ENCODE peak calls at places on chromosome 5, in seven cellular contexts. Z is BJ; O is stimulated activated CD4-positive, alpha-beta T cell treated with anti-CD3 and anti-CD28 coated beads, Interleukin-12 subunit alpha, Interleukin-12 subunit beta, amount 100 ng/mL, for 24 hours; P is COR-L47; K is naive thymus-derived CD8-positive, alpha-beta T cell; B is nucleus accumbens; T is esophagus squamous epithelium. C is an unnamed sample.

GRCh38 chr5:131647078-131647769 is 12.2 kb upstream of the RAPGEF6 start:
- DNase-seq in Z (no peak), O (no peak), P (no peak), K (no peak), B (no peak), T (no peak), C (no peak)

GRCh38 chr5:8864053-8864452 is 681.8 kb downstream of the SEMA5A start:
- DNase-seq in Z (no peak), O (no peak), P (no peak), K (no peak), B (no peak), T (no peak), C (no peak)

GRCh38 chr5:143536364-143536763 is 132.9 kb upstream of the NR3C1 start:
- DNase-seq in Z (peak; percentile 90), O (no peak), P (no peak), K (no peak), B (no peak), T (no peak), C (no peak)

GRCh38 chr5:39648539-39649200 is 223.9 kb upstream of the DAB2 start:
- DNase-seq in Z (no peak), O (no peak), P (no peak), K (no peak), B (no peak), T (no peak), C (no peak)

GRCh38 chr5:14977058-14977640 is 105.6 kb upstream of the ANKH start:
- DNase-seq in Z (no peak), O (no peak), P (no peak), K (no peak), B (no peak), T (no peak), C (no peak)

GRCh38 chr5:123125953-123126352 is 36.9 kb downstream of the PRDM6 start:
- DNase-seq in Z (no peak), O (no peak), P (no peak), K (no peak), B (no peak), T (no peak), C (no peak)

GRCh38 chr5:120219988-120220387 is 244.1 kb upstream of the PRR16 start:
- DNase-seq in Z (no peak), O (no peak), P (no peak), K (no peak), B (no peak), T (no peak), C (no peak)

GRCh38 chr5:16291474-16291873 is 111.9 kb upstream of the MARCHF11 start:
- DNase-seq in Z (no peak), O (no peak), P (no peak), K (no peak), B (no peak), T (no peak), C (no peak)

GRCh38 chr5:113252066-113252465 is 182.7 kb downstream of the TSSK1B start:
- DNase-seq in Z (no peak), O (no peak), P (no peak), K (no peak), B (no peak), T (no peak), C (no peak)

GRCh38 chr5:169626779-169627178 is 10.3 kb upstream of the DOCK2 start:
- DNase-seq in Z (peak; percentile 84), O (no peak), P (no peak), K (no peak), B (no peak), T (no peak), C (no peak)

GRCh38 chr5:150532161-150532560 is 24.2 kb downstream of the NDST1 start:
- DNase-seq in Z (no peak), O (no peak), P (no peak), K (no peak), B (no peak), T (no peak), C (no peak)

GRCh38 chr5:25516136-25516535 is 871.4 kb upstream of the CDH10 start:
- DNase-seq in Z (no peak), O (no peak), P (no peak), K (no peak), B (no peak), T (no peak), C (no peak)

GRCh38 chr5:141150215-141150992 is 547 bp downstream of the PCDHB6 start:
- DNase-seq in Z (no peak), O (no peak), P (no peak), K (no peak), B (no peak), T (no peak), C (no peak)

GRCh38 chr5:41925555-41925946 is 470 bp downstream of the FBXO4 start:
- DNase-seq in Z (no peak), O (peak; percentile 15), P (no peak), K (no peak), B (peak; percentile 38), T (no peak), C (no peak)

GRCh38 chr5:144249755-144250464 is 79.2 kb downstream of the KCTD16 start:
- DNase-seq in Z (no peak), O (no peak), P (no peak), K (no peak), B (no peak), T (no peak), C (no peak)

GRCh38 chr5:53503819-53504218 is 23.4 kb downstream of the FST start:
- DNase-seq in Z (no peak), O (no peak), P (no peak), K (no peak), B (no peak), T (no peak), C (no peak)

GRCh38 chr5:136427421-136427820 is 62.1 kb upstream of the TRPC7 start:
- DNase-seq in Z (no peak), O (no peak), P (no peak), K (no peak), B (no peak), T (no peak), C (no peak)

GRCh38 chr5:134943547-134943946 is 24.2 kb upstream of the CATSPER3 start:
- DNase-seq in Z (no peak), O (no peak), P (no peak), K (no peak), B (no peak), T (no peak), C (no peak)

GRCh38 chr5:923473-923873 is 30.8 kb downstream of the TRIP13 start:
- DNase-seq in Z (no peak), O (peak; percentile 61), P (peak; percentile 65), K (peak; percentile 72), B (peak; percentile 18), T (no peak), C (peak; percentile 65)

C was measured in CD8-positive, alpha-beta memory T cell.